ENCODE peak calls at places on chromosomes 1 and 21, in eight cellular contexts. C is SK-N-SH, N is OCI-LY7, V is neural progenitor cell, J is GM23248, G is MM.1S, M is GM23338, D is HCT116. Z is an unnamed sample.

GRCh38 chr1:153569465-153569864 is 3.8 kb upstream of the S100A2 start:
- DNase-seq in C (no peak), N (no peak), V (no peak), J (no peak), G (no peak), M (no peak), D (no peak), Z (no peak)

GRCh38 chr1:59678809-59679228 is 135.9 kb upstream of the HOOK1 start:
- DNase-seq in C (no peak), N (no peak), V (peak), J (peak), G (no peak), M (no peak), D (peak), Z (no peak)

GRCh38 chr1:172380441-172381244 is 39.8 kb upstream of the C1orf105 start:
- DNase-seq in C (no peak), N (peak), V (no peak), J (no peak), G (peak), M (no peak), D (no peak), Z (no peak)

GRCh38 chr1:198933506-198933905 is 294.7 kb downstream of the PTPRC start:
- DNase-seq in C (no peak), N (no peak), V (no peak), J (no peak), G (no peak), M (no peak), D (no peak), Z (no peak)

GRCh38 chr1:243287652-243288051 is 31.8 kb downstream of the SDCCAG8 start:
- DNase-seq in C (no peak), N (peak), V (no peak), J (peak), G (no peak), M (no peak), D (no peak), Z (no peak)

GRCh38 chr1:157399343-157399983 is 152.9 kb downstream of the FCRL5 start:
- DNase-seq in C (no peak), N (no peak), V (no peak), J (no peak), G (no peak), M (no peak), D (no peak), Z (no peak)

GRCh38 chr1:89890085-89890754 is 69.4 kb downstream of the LRRC8D start:
- DNase-seq in C (no peak), N (no peak), V (no peak), J (peak), G (no peak), M (no peak), D (peak), Z (peak)

GRCh38 chr1:47866631-47867446 is 130.3 kb downstream of the TRABD2B start:
- DNase-seq in C (no peak), N (no peak), V (no peak), J (no peak), G (no peak), M (no peak), D (no peak), Z (peak)

GRCh38 chr1:147072371-147073061 is 99.8 kb downstream of the PRKAB2 start:
- DNase-seq in C (peak), N (no peak), V (peak), J (peak), G (peak), M (peak), D (no peak), Z (peak)

GRCh38 chr1:98940680-98941079 is 64.0 kb downstream of the PLPPR5 start:
- DNase-seq in C (no peak), N (no peak), V (no peak), J (peak), G (no peak), M (no peak), D (no peak), Z (no peak)

GRCh38 chr1:225766967-225767413 is 10.6 kb upstream of the SRP9 start:
- DNase-seq in C (peak), N (peak), V (no peak), J (peak), G (no peak), M (no peak), D (no peak), Z (peak)

GRCh38 chr1:212186427-212187207 is 98.6 kb upstream of the PPP2R5A start:
- DNase-seq in C (no peak), N (peak), V (no peak), J (no peak), G (peak), M (no peak), D (no peak), Z (no peak)

GRCh38 chr1:41358152-41358937 is 2.9 kb upstream of the FOXO6 start:
- DNase-seq in C (no peak), N (no peak), V (peak), J (no peak), G (no peak), M (peak), D (no peak), Z (no peak)

GRCh38 chr1:207459008-207459407 is 4.9 kb downstream of the CR2 start:
- DNase-seq in C (no peak), N (peak), V (no peak), J (no peak), G (peak), M (no peak), D (no peak), Z (no peak)

GRCh38 chr1:72170246-72170645 is 112.1 kb downstream of the NEGR1 start:
- DNase-seq in C (no peak), N (no peak), V (no peak), J (no peak), G (no peak), M (no peak), D (no peak), Z (no peak)

GRCh38 chr1:161172776-161173376 is 4.4 kb downstream of the B4GALT3 start:
- DNase-seq in C (no peak), N (no peak), V (no peak), J (peak), G (no peak), M (no peak), D (no peak), Z (no peak)

GRCh38 chr21:15093216-15093615 is 28.4 kb upstream of the NRIP1 start:
- DNase-seq in C (no peak), N (no peak), V (no peak), J (no peak), G (no peak), M (no peak), D (no peak), Z (no peak)

GRCh38 chr21:15097580-15097979 is 32.8 kb upstream of the NRIP1 start:
- DNase-seq in C (no peak), N (no peak), V (no peak), J (no peak), G (no peak), M (no peak), D (no peak), Z (no peak)

GRCh38 chr21:15098908-15099307 is 34.1 kb upstream of the NRIP1 start:
- DNase-seq in C (no peak), N (no peak), V (no peak), J (no peak), G (no peak), M (no peak), D (no peak), Z (no peak)

GRCh38 chr21:15096146-15096545 is 31.3 kb upstream of the NRIP1 start:
- DNase-seq in C (no peak), N (no peak), V (no peak), J (no peak), G (no peak), M (no peak), D (no peak), Z (no peak)

DNA sequence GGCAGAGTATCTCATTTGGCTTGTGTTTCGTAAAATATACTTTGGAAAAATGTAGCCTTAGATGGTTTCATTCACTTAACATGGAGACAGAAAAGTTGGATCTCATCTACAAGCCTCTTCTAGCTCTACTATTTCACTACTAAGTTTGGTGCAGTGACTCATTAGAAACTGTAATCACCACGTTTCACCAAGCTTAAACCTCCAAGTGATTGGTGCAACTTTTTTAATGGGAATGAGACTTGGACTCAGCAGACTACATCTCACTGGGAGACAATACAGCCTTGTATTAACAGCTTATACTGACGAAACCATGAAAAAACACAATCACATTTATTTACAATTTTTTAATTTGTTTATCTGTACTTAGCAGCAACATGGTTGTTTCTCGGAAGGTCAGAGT is 29.9 kb upstream of the NRIP1 start:
- DNase-seq in C (no peak), N (no peak), V (no peak), J (peak), G (no peak), M (no peak), D (no peak), Z (no peak)
- TF ChIP-seq EZH2phosphoT487 in C (no peak), N (no peak), V (no peak), J (no peak), G (no peak), M (no peak), D (no peak), Z (no peak)

GRCh38 chr1:58283380-58284338 is 262.9 kb downstream of the OMA1 start:
- DNase-seq in C (no peak), N (no peak), V (no peak), J (peak), G (no peak), M (no peak), D (no peak), Z (no peak)

GRCh38 chr1:58287894-58288623 is 258.5 kb downstream of the OMA1 start:
- DNase-seq in C (no peak), N (no peak), V (no peak), J (no peak), G (no peak), M (no peak), D (no peak), Z (no peak)

GRCh38 chr1:58290685-58291372 is 255.7 kb downstream of the OMA1 start:
- DNase-seq in C (no peak), N (no peak), V (peak), J (peak), G (peak), M (peak), D (no peak), Z (peak)

GRCh38 chr1:58293388-58293787 is 253.1 kb downstream of the OMA1 start:
- DNase-seq in C (no peak), N (no peak), V (no peak), J (no peak), G (no peak), M (no peak), D (no peak), Z (no peak)

GRCh38 chr1:58288624-58289142 is 257.8 kb downstream of the OMA1 start:
- DNase-seq in C (no peak), N (no peak), V (no peak), J (no peak), G (no peak), M (no peak), D (no peak), Z (no peak)
- TF ChIP-seq EZH2phosphoT487 in C (no peak), N (no peak), V (no peak), J (no peak), G (no peak), M (no peak), D (no peak), Z (no peak)

DNA sequence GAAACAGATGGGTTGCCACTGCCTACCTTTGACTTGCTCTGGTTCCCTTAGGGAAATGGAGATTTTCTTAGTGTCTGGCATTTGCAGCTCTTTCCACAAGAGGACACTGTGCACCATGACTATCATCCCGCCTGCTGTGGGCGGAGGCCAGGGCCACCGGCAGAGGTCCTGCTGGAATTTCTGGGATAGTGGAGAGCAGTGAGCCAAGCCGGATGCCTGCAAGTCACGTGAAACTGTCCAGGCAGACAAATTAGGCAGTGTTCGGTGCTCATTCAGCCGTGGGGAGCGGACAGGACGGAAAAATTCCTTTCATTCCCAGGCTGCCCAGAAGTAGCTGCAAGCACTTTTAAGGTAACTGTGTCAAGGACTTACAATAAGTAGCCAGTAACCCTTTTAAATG is 43.4 kb downstream of the IGSF5 start:
- DNase-seq in C (peak), N (no peak), V (peak), J (peak), G (peak), M (peak), D (peak), Z (peak)
- TF ChIP-seq EZH2phosphoT487 in C (no peak), N (no peak), V (no peak), J (no peak), G (no peak), M (no peak), D (no peak), Z (no peak)

GRCh38 chr1:150696151-150696550 is 803 bp downstream of the GOLPH3L start:
- DNase-seq in C (no peak), N (peak), V (no peak), J (peak), G (no peak), M (peak), D (no peak), Z (no peak)
- TF ChIP-seq EZH2phosphoT487 in C (no peak), N (no peak), V (no peak), J (no peak), G (no peak), M (no peak), D (no peak), Z (no peak)

DNA sequence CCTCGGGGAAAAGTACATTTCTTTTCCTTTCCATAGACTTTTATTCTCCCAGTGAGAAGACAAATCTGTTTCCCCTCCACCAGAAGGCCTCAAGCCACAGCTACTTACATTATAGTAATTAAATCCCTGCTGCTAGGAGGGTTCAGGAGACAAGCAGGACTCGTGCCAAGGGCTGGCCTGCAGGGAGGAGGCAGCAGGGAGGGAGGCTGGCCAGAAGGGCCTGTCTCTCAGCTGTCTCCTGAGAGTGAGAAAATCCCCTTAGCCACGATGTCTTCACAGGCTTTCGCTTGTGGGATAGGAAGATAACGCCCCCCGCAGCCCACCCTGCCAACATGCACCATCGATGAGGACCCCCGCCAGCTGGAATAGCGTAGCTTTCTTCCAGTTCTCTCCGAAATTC is 14.0 kb downstream of the KCNN3 start:
- DNase-seq in C (peak), N (no peak), V (peak), J (no peak), G (no peak), M (peak), D (no peak), Z (no peak)
- TF ChIP-seq EZH2phosphoT487 in C (no peak), N (no peak), V (no peak), J (no peak), G (no peak), M (no peak), D (no peak), Z (no peak)

DNA sequence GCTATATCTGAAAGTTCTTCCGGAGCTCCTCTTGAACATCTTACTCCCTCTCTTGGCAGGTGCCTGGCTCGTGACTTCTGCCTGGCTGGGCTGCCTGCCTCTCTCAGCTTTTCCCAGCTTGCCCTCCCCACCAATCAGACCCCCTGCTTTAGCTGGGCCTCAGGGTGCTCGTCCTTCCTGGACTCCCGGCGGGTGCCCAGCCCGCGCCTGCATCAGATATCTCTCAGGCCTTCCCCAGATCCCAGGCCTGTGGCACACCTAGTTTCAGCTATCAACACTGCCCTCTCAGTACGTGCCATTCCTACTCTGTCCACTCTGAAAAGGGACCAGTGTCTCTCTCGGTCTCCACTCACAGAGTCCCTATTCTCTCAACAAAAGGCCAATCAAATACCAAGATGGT is 96.5 kb upstream of the CLDN14 start:
- DNase-seq in C (no peak), N (no peak), V (no peak), J (no peak), G (no peak), M (no peak), D (no peak), Z (no peak)
- TF ChIP-seq EZH2phosphoT487 in C (no peak), N (no peak), V (no peak), J (no peak), G (no peak), M (no peak), D (no peak), Z (no peak)

GRCh38 chr1:70353641-70354331 is 736 bp downstream of the ANKRD13C start:
- DNase-seq in C (no peak), N (no peak), V (peak), J (peak), G (peak), M (peak), D (no peak), Z (peak)

GRCh38 chr1:70354332-70355110 is at the start of gene ANKRD13C:
- DNase-seq in C (peak), N (peak), V (peak), J (peak), G (peak), M (peak), D (peak), Z (peak)

GRCh38 chr1:70355111-70355407 is 537 bp upstream of the ANKRD13C start:
- DNase-seq in C (no peak), N (no peak), V (no peak), J (no peak), G (no peak), M (no peak), D (no peak), Z (no peak)

GRCh38 chr1:70353038-70353437 is 1.5 kb downstream of the ANKRD13C start:
- DNase-seq in C (no peak), N (no peak), V (no peak), J (no peak), G (no peak), M (no peak), D (no peak), Z (no peak)
- TF ChIP-seq EZH2phosphoT487 in C (no peak), N (no peak), V (no peak), J (no peak), G (no peak), M (no peak), D (no peak), Z (no peak)

GRCh38 chr21:25240974-25241373 is 366.3 kb downstream of the MRPL39 start:
- DNase-seq in C (no peak), N (no peak), V (no peak), J (no peak), G (no peak), M (no peak), D (no peak), Z (no peak)

GRCh38 chr21:25234857-25235801 is 372.2 kb downstream of the MRPL39 start:
- DNase-seq in C (no peak), N (no peak), V (no peak), J (no peak), G (peak), M (no peak), D (no peak), Z (no peak)
- TF ChIP-seq EZH2phosphoT487 in C (no peak), N (no peak), V (no peak), J (no peak), G (no peak), M (no peak), D (no peak), Z (no peak)

Z was measured in hepatocyte.